ENCODE peak calls at places on chromosomes 5 and 9, in five cellular contexts. Y, Z, V, O and Q are unnamed samples.

GRCh38 chr5:132253452-132254320 is 3.8 kb upstream of the PDLIM4 start:
- DNase-seq in Z (no peak), V (no peak), O (no peak), Y (no peak), Q (no peak)

GRCh38 chr5:96157841-96158291 is 196.2 kb upstream of the ELL2 start:
- DNase-seq in Y (no peak), V (no peak), Z (no peak), O (no peak), Q (no peak)

GRCh38 chr5:153513171-153513570 is 22.7 kb downstream of the GRIA1 start:
- DNase-seq in V (no peak), Z (no peak), Y (no peak), O (no peak), Q (no peak)

GRCh38 chr9:69151506-69151905 is 22.6 kb upstream of the TJP2 start:
- DNase-seq in Y (no peak), V (no peak), O (no peak), Z (no peak), Q (no peak)

GRCh38 chr5:61163905-61164304 is 1.6 kb upstream of the SMIM15 start:
- DNase-seq in O (no peak), Z (no peak), V (no peak), Y (no peak), Q (no peak)

GRCh38 chr5:153974131-153974812 is 64.4 kb downstream of the FAM114A2 start:
- DNase-seq in V (peak), Y (peak), Z (peak), O (peak), Q (peak)

GRCh38 chr5:134063421-134063820 is 51.1 kb upstream of the TCF7 start:
- DNase-seq in V (no peak), Y (no peak), O (no peak), Z (no peak), Q (no peak)

GRCh38 chr5:145680169-145680568 is 155.0 kb downstream of the PRELID2 start:
- DNase-seq in O (no peak), Y (no peak), Z (peak), V (no peak), Q (peak)

GRCh38 chr5:42120071-42120470 is 195.0 kb downstream of the FBXO4 start:
- DNase-seq in Y (no peak), V (no peak), Z (no peak), O (no peak), Q (no peak)

GRCh38 chr5:80346055-80346454 is 26.3 kb downstream of the SPZ1 start:
- DNase-seq in Y (peak), O (peak), V (peak), Z (peak), Q (peak)

GRCh38 chr9:35675732-35676392 is 2.1 kb downstream of the CA9 start:
- DNase-seq in V (no peak), Y (no peak), O (peak), Z (peak), Q (peak)

GRCh38 chr9:117782931-117783788 is 79.0 kb downstream of the TLR4 start:
- DNase-seq in O (peak), Y (peak), Z (peak), V (no peak), Q (peak)

GRCh38 chr9:35313911-35314310 is 152.1 kb downstream of the UNC13B start:
- DNase-seq in Z (no peak), O (no peak), V (no peak), Y (no peak), Q (no peak)

GRCh38 chr5:150616024-150616470 is 24.4 kb upstream of the SYNPO start:
- DNase-seq in Y (peak), O (no peak), V (no peak), Z (no peak), Q (no peak)

GRCh38 chr9:129525781-129526180 is 95.1 kb downstream of the C9orf50 start:
- DNase-seq in V (no peak), O (no peak), Z (no peak), Y (no peak), Q (no peak)

GRCh38 chr5:82624018-82624417 is 345.9 kb upstream of the RPS23 start:
- DNase-seq in Y (no peak), O (no peak), Z (no peak), V (no peak), Q (no peak)

GRCh38 chr5:178524093-178524882 is 65.9 kb downstream of the COL23A1 start:
- DNase-seq in O (no peak), V (no peak), Z (no peak), Y (no peak), Q (no peak)

GRCh38 chr5:124330595-124330994 is 415.8 kb downstream of the ZNF608 start:
- DNase-seq in O (no peak), Z (no peak), V (no peak), Y (no peak), Q (no peak)

GRCh38 chr9:8492034-8492433 is 692.5 kb upstream of the DMAC1 start:
- DNase-seq in O (no peak), Y (no peak), V (no peak), Z (peak), Q (peak)

GRCh38 chr5:69374911-69375446 is 5.4 kb downstream of the RAD17 start:
- DNase-seq in V (no peak), Y (no peak), Z (no peak), O (no peak), Q (no peak)

GRCh38 chr9:69874301-69875060 is 53.9 kb downstream of the CFAP95 start:
- DNase-seq in Y (no peak), V (no peak), Z (no peak), O (no peak), Q (peak)

GRCh38 chr5:83470920-83471404 is 582 bp upstream of the VCAN start:
- DNase-seq in Z (peak), O (peak), V (no peak), Y (no peak), Q (peak)

GRCh38 chr5:139091439-139092156 is 106.6 kb downstream of the SIL1 start:
- DNase-seq in Y (no peak), Z (peak), O (peak), V (no peak), Q (peak)

GRCh38 chr5:178305801-178306200 is 73.2 kb upstream of the PHYKPL start:
- DNase-seq in V (no peak), Z (no peak), Y (no peak), O (no peak), Q (no peak)

DNA sequence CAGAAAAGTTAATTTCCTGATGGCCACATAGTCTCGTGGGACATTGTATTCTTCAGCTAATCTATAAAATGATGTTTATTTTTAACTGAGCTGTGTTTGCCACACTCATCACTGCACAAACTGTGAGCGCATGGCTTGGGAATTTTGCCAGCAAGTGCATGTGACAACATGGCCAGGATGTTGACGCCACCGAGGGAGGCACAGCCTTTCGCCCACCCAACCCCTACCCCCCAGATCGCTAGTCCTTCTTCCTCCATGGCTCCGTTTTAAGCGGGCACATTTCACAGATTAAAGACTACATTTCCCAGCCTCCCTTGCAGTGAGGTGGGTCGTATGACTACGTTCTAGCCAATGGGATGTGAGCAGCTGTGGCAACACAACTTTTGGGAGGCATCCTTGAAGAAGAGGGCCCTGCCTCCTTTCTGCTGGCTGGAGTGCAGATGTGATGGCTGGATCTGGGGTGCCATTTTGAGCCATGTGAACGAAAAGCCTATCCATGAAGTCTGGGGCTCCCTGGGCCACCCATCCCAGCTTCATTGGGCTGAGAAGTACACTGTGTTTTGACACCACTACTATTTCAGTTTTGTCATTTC is 7.9 kb downstream of the NRARP start:
- DNase-seq in Y (peak), V (peak), O (peak), Z (peak), Q (peak)
- H3K4me3 ChIP-seq in Y (no peak), V (no peak), O (no peak), Z (no peak), Q (no peak)

GRCh38 chr9:93941493-93941892 is 13.7 kb downstream of the BARX1 start:
- DNase-seq in V (no peak), O (no peak), Y (no peak), Z (no peak), Q (no peak)
- H3K4me2 ChIP-seq in V (no peak), O (no peak), Y (no peak), Z (no peak), Q (no peak)

DNA sequence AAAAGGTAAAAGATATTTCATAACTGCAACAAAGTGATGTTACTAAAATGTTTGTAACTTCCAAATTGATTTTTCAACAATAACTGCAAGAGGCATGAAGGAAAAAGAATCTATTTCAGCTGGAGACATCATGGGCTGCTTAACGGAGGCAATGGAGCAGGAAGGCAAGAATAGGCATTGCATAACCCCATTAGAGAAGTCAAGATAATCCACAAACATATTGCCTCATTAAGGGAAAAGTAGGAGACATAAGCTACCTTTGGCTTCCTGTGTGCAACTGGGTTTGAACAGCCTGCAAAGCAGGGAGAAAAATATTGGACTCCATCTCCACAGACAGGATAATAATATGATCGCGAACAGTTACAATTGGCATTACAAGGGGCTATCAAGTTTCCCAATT is 46.7 kb downstream of the SLCO4C1 start:
- DNase-seq in Y (no peak), Z (no peak), O (no peak), V (no peak), Q (no peak)
- H3K4me3 ChIP-seq in Y (no peak), Z (no peak), O (no peak), V (no peak), Q (no peak)

DNA sequence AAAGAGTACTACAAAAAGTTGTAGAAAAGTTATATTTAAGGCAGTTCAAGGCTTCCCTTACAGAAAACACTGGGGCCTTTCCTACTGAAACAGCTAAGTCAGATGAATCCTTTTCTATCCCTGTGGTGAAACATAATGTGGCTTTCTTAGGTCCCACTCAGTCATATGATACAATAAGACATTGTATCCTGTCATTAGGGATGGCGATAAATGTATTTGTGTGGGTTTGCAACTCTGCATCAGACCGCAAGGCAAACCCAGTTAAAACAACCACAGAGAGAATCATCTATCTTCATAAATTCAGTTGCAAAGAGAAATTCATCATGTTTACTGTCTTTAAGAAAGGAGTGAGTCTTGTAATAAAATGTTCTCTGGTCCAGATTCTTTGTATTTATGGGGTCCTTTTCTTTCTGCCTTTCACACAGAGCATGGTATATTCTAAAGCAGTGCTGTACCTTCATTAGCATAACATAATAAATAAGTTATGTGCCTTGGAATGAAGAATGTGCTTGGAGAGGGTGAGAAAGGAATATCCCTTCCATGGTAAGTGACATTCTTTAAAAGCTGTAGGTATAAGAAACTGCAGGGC is 222.5 kb downstream of the CAAP1 start:
- DNase-seq in Y (no peak), Z (no peak), V (no peak), O (no peak), Q (no peak)
- H3K4me2 ChIP-seq in Y (no peak), Z (peak), V (no peak), O (no peak), Q (no peak)

GRCh38 chr9:73118898-73119554 is 32.6 kb upstream of the ANXA1 start:
- DNase-seq in Y (peak), O (no peak), V (peak), Z (no peak), Q (peak)
- H3K4me3 ChIP-seq in Y (no peak), O (no peak), V (peak), Z (no peak), Q (no peak)

GRCh38 chr9:133784731-133785561 is 46.8 kb upstream of the SARDH start:
- DNase-seq in O (no peak), Y (no peak), Z (no peak), V (no peak), Q (no peak)
- H3K4me2 ChIP-seq in O (no peak), Y (no peak), Z (no peak), V (no peak), Q (no peak)

GRCh38 chr9:115597330-115597729 is 479.4 kb upstream of the TNC start:
- DNase-seq in V (no peak), O (no peak), Y (no peak), Z (no peak), Q (no peak)
- H3K4me3 ChIP-seq in V (no peak), O (no peak), Y (no peak), Z (no peak), Q (no peak)

GRCh38 chr5:90473321-90474234 is 993 bp downstream of the MBLAC2 start:
- DNase-seq in V (no peak), Y (peak), Z (peak), O (peak), Q (peak)
- H3K4me2 ChIP-seq in V (peak), Y (peak), Z (peak), O (peak), Q (peak)